ENCODE peak calls at places on chromosomes 13 and 19, in eight cellular contexts. V is AG09319, U is caudate nucleus, B is NCI-H510A, Q is fibroblast of lung, X is neural crest cell, I is smooth muscle cell of the brain vasculature, S is Ammon's horn. O is an unnamed sample.

GRCh38 chr13:110266431-110266809 is 40.5 kb downstream of the COL4A1 start:
- DNase-seq in V (no peak), U (no peak), B (no peak), Q (no peak), X (no peak), I (no peak), S (no peak), O (no peak)

GRCh38 chr19:55232986-55233385 is 4.4 kb upstream of the TMEM86B start:
- DNase-seq in V (no peak), U (no peak), B (no peak), Q (no peak), X (no peak), I (no peak), S (no peak), O (no peak)

GRCh38 chr13:99911965-99912566 is 59.5 kb downstream of the ZIC5 start:
- DNase-seq in V (no peak), U (no peak), B (no peak), Q (no peak), X (no peak), I (no peak), S (no peak), O (no peak)

GRCh38 chr19:789473-790052 is 7.7 kb upstream of the PTBP1 start:
- DNase-seq in V (no peak), U (no peak), B (no peak), Q (no peak), X (no peak), I (no peak), S (no peak), O (no peak)

GRCh38 chr13:47112205-47112896 is 215.5 kb upstream of the HTR2A start:
- DNase-seq in V (no peak), U (no peak), B (no peak), Q (no peak), X (no peak), I (no peak), S (no peak), O (no peak)

GRCh38 chr19:13154911-13155471 is 4.8 kb downstream of the IER2 start:
- DNase-seq in V (no peak), U (no peak), B (peak), Q (peak), X (peak), I (no peak), S (no peak), O (peak)

GRCh38 chr19:19304186-19304975 is 15.9 kb downstream of the SUGP1 start:
- DNase-seq in V (no peak), U (no peak), B (no peak), Q (no peak), X (no peak), I (no peak), S (peak), O (no peak)

GRCh38 chr13:103517066-103517767 is 451.0 kb upstream of the SLC10A2 start:
- DNase-seq in V (no peak), U (no peak), B (no peak), Q (peak), X (no peak), I (no peak), S (no peak), O (no peak)

GRCh38 chr13:76556632-76557031 is 329.6 kb downstream of the KCTD12 start:
- DNase-seq in V (no peak), U (no peak), B (no peak), Q (no peak), X (no peak), I (no peak), S (no peak), O (no peak)

GRCh38 chr19:35317464-35318043 is 11.4 kb upstream of the CD22 start:
- DNase-seq in V (no peak), U (no peak), B (no peak), Q (no peak), X (no peak), I (no peak), S (no peak), O (no peak)

GRCh38 chr19:33486936-33487793 is 34.4 kb downstream of the PEPD start:
- DNase-seq in V (no peak), U (no peak), B (no peak), Q (no peak), X (no peak), I (no peak), S (peak), O (no peak)

O was measured in T-helper 17 cell.